ENCODE peak calls at places on chromosomes 2 and 18, in four cellular contexts. Y is foreskin fibroblast, G is tibial nerve, F is kidney glomerular epithelial cell. P is an unnamed sample.

GRCh38 chr2:74530239-74531161 is 767 bp downstream of the HTRA2 start:
- DNase-seq in Y (no peak), G (no peak), F (no peak), P (peak; percentile 63)

GRCh38 chr2:180240774-180241173 is 233.7 kb upstream of the CWC22 start:
- DNase-seq in Y (no peak), G (no peak), F (no peak), P (peak; percentile 11)

GRCh38 chr18:3455090-3455640 is 5.2 kb downstream of the TGIF1 start:
- DNase-seq in Y (no peak), G (no peak), F (no peak), P (no peak)

GRCh38 chr2:226835420-226835795 is 446 bp upstream of the RHBDD1 start:
- DNase-seq in Y (peak; percentile 12), G (peak; percentile 12), F (no peak), P (peak; percentile 8)

GRCh38 chr2:129904532-129905446 is 74.7 kb upstream of the RAB6C start:
- DNase-seq in Y (no peak), G (no peak), F (no peak), P (no peak)

GRCh38 chr2:497770-498492 is 179.3 kb downstream of the TMEM18 start:
- DNase-seq in Y (no peak), G (no peak), F (no peak), P (no peak)

GRCh38 chr18:58611471-58612131 is 17.3 kb downstream of the ALPK2 start:
- DNase-seq in Y (no peak), G (no peak), F (peak; percentile 98), P (no peak)

GRCh38 chr2:218886461-218886947 is 5.9 kb downstream of the WNT10A start:
- DNase-seq in Y (no peak), G (no peak), F (no peak), P (no peak)

GRCh38 chr18:58682429-58683069 is 11.3 kb downstream of the MALT1 start:
- DNase-seq in Y (peak; percentile 77), G (peak; percentile 45), F (peak; percentile 87), P (peak; percentile 69)

GRCh38 chr2:85974395-85974794 is 85.6 kb upstream of the ST3GAL5 start:
- DNase-seq in Y (no peak), G (no peak), F (no peak), P (no peak)

GRCh38 chr2:199458017-199458805 is 472 bp upstream of the SATB2 start:
- DNase-seq in Y (peak; percentile 44), G (no peak), F (no peak), P (peak; percentile 68)

GRCh38 chr2:118498943-118499342 is 348.5 kb downstream of the EN1 start:
- DNase-seq in Y (no peak), G (no peak), F (no peak), P (no peak)

GRCh38 chr18:62919109-62919838 is 203.9 kb downstream of the PHLPP1 start:
- DNase-seq in Y (no peak), G (no peak), F (no peak), P (no peak)

GRCh38 chr2:68258854-68259253 is 6.5 kb upstream of the PPP3R1 start:
- DNase-seq in Y (no peak), G (no peak), F (no peak), P (peak; percentile 23)

GRCh38 chr2:231464576-231465540 is 574 bp upstream of the NCL start:
- DNase-seq in Y (no peak), G (peak; percentile 98), F (no peak), P (peak; percentile 99)

GRCh38 chr2:218956039-218956438 is 3.4 kb upstream of the CDK5R2 start:
- DNase-seq in Y (no peak), G (no peak), F (no peak), P (no peak)

GRCh38 chr2:55419514-55420243 is at the start of gene CCDC88A:
- DNase-seq in Y (peak; percentile 100), G (peak; percentile 90), F (peak; percentile 91), P (peak; percentile 95)

GRCh38 chr2:32745191-32745590 is 117.3 kb downstream of the TTC27 start:
- DNase-seq in Y (peak; percentile 59), G (no peak), F (no peak), P (peak; percentile 37)

GRCh38 chr18:77009675-77010074 is 122.9 kb downstream of the MBP start:
- DNase-seq in Y (no peak), G (no peak), F (no peak), P (no peak)

GRCh38 chr18:32891797-32892196 is 119.0 kb upstream of the KLHL14 start:
- DNase-seq in Y (no peak), G (no peak), F (no peak), P (no peak)

GRCh38 chr2:20079546-20080115 is 28.2 kb upstream of the LAPTM4A start:
- DNase-seq in Y (no peak), G (no peak), F (no peak), P (no peak)

GRCh38 chr2:241851325-241852115 is 7.2 kb downstream of the PDCD1 start:
- DNase-seq in Y (no peak), G (no peak), F (no peak), P (no peak)

GRCh38 chr18:35376742-35377695 is at the start of gene ZNF396:
- DNase-seq in Y (peak; percentile 40), G (peak; percentile 73), F (peak; percentile 16), P (peak; percentile 89)

GRCh38 chr2:107622741-107623310 is 203.9 kb upstream of the RGPD4 start:
- DNase-seq in Y (no peak), G (no peak), F (no peak), P (no peak)

GRCh38 chr2:27069436-27069835 is 2.0 kb downstream of the OST4 start:
- DNase-seq in Y (no peak), G (no peak), F (no peak), P (no peak)

P was measured in AG08396.